ENCODE peak calls at places on chromosomes 2 and 18, in six cellular contexts. U is nephron progenitor cell, F is neural crest cell, D is NCI-H1436, P is amygdala, W is astrocyte of the spinal cord. A is an unnamed sample.

GRCh38 chr18:50076245-50076644 is 118.7 kb downstream of the MYO5B start:
- DNase-seq in U (no peak), P (no peak), F (no peak), D (no peak), W (no peak), A (no peak)

GRCh38 chr2:50863856-50864255 is 168.1 kb downstream of the NRXN1 start:
- DNase-seq in W (no peak), U (no peak), D (no peak), F (no peak), P (no peak), A (no peak)

GRCh38 chr18:9150116-9150515 is 13.5 kb downstream of the ANKRD12 start:
- DNase-seq in W (no peak), D (no peak), U (no peak), P (no peak), F (no peak), A (no peak)

GRCh38 chr2:233584210-233584609 is 17.6 kb upstream of the USP40 start:
- DNase-seq in W (no peak), F (no peak), D (no peak), U (no peak), P (no peak), A (no peak)

GRCh38 chr2:241135737-241136136 is 13.5 kb downstream of the PASK start:
- DNase-seq in F (no peak), W (no peak), D (no peak), P (peak; percentile 49), U (no peak), A (no peak)

GRCh38 chr18:48923746-48924580 is 26.8 kb downstream of the SMAD7 start:
- DNase-seq in D (no peak), F (no peak), W (peak; percentile 66), U (no peak), P (no peak), A (no peak)

GRCh38 chr2:157349949-157350510 is 24.4 kb upstream of the ERMN start:
- DNase-seq in D (no peak), F (no peak), U (no peak), W (no peak), P (no peak), A (no peak)

GRCh38 chr18:49548266-49548665 is 13.6 kb upstream of the LIPG start:
- DNase-seq in D (no peak), W (peak; percentile 86), P (no peak), F (no peak), U (no peak), A (no peak)

GRCh38 chr2:166106431-166107015 is 21.3 kb downstream of the SCN1A start:
- DNase-seq in W (peak; percentile 12), P (no peak), U (peak; percentile 12), D (no peak), F (no peak), A (peak; percentile 31)

GRCh38 chr2:227862227-227862740 is 9.1 kb upstream of the DAW1 start:
- DNase-seq in D (peak; percentile 7), U (peak; percentile 12), F (peak; percentile 32), P (no peak), W (peak; percentile 72), A (peak; percentile 48)

GRCh38 chr2:63038034-63038433 is 12.6 kb upstream of the OTX1 start:
- DNase-seq in U (no peak), W (no peak), D (no peak), F (no peak), P (no peak), A (no peak)

GRCh38 chr18:23964282-23965238 is 50.0 kb upstream of the TTC39C start:
- DNase-seq in U (no peak), F (no peak), D (no peak), W (no peak), P (no peak), A (no peak)

GRCh38 chr2:29802976-29803375 is 118.4 kb downstream of the ALK start:
- DNase-seq in P (peak; percentile 15), W (peak; percentile 16), D (no peak), F (no peak), U (no peak), A (no peak)

GRCh38 chr18:48893061-48893558 is 57.7 kb downstream of the SMAD7 start:
- DNase-seq in D (no peak), W (no peak), P (no peak), U (no peak), F (no peak), A (no peak)

GRCh38 chr18:627211-627610 is 30.2 kb upstream of the TYMS start:
- DNase-seq in P (no peak), W (no peak), F (no peak), U (no peak), D (no peak), A (no peak)

GRCh38 chr2:227748079-227748478 is 2.4 kb downstream of the SCYGR8 start:
- DNase-seq in D (no peak), U (peak; percentile 53), P (no peak), F (peak; percentile 13), W (no peak), A (peak; percentile 65)

GRCh38 chr2:99555410-99555809 is 65.6 kb upstream of the REV1 start:
- DNase-seq in F (no peak), U (no peak), W (no peak), P (no peak), D (no peak), A (no peak)

GRCh38 chr2:107263596-107264090 is 377.7 kb upstream of the ST6GAL2 start:
- DNase-seq in P (no peak), D (no peak), W (no peak), F (no peak), U (no peak), A (no peak)

GRCh38 chr2:161979490-161979889 is 94.5 kb downstream of the DPP4 start:
- DNase-seq in W (no peak), D (no peak), F (no peak), P (no peak), U (no peak), A (no peak)

GRCh38 chr2:180975585-180975984 is 4.8 kb upstream of the UBE2E3 start:
- DNase-seq in P (no peak), D (no peak), W (no peak), F (no peak), U (no peak), A (no peak)

GRCh38 chr2:170966648-170967396 is 37.8 kb downstream of the GORASP2 start:
- DNase-seq in F (no peak), U (peak; percentile 21), W (no peak), P (no peak), D (no peak), A (peak; percentile 53)

GRCh38 chr18:45255142-45255890 is 360.0 kb upstream of the SLC14A2 start:
- DNase-seq in P (no peak), D (no peak), W (peak; percentile 91), F (no peak), U (no peak), A (no peak)

A was measured in iPS-NIHi11.